ENCODE peak calls at places on chromosomes 13 and 19, in six cellular contexts. N, P, C, Q, H and O are unnamed samples. For H3K4me1, the result is how much of the 10 kb centered on the place peaks cover.

GRCh38 chr13:34967851-34968562 is 25.9 kb downstream of the NBEA start:
- DNase-seq in N (no peak), P (no peak), C (peak), Q (no peak), H (peak), O (no peak)

GRCh38 chr13:73934771-73935170 is 199.4 kb downstream of the KLF12 start:
- DNase-seq in N (no peak), P (no peak), C (no peak), Q (no peak), H (no peak), O (no peak)

GRCh38 chr13:30551194-30551593 is 66.5 kb upstream of the USPL1 start:
- DNase-seq in N (no peak), P (no peak), C (no peak), Q (no peak), H (peak), O (no peak)

GRCh38 chr13:94121686-94122085 is 357.8 kb downstream of the DCT start:
- DNase-seq in N (no peak), P (no peak), C (peak), Q (no peak), H (no peak), O (no peak)

GRCh38 chr19:11346104-11346940 is at the start of the genes CCDC159 and TMEM205:
- DNase-seq in N (peak), P (peak), C (peak), Q (peak), H (peak), O (peak)

GRCh38 chr19:16736709-16737108 is 17.1 kb downstream of the NWD1 start:
- DNase-seq in N (no peak), P (no peak), C (no peak), Q (no peak), H (no peak), O (no peak)

GRCh38 chr13:20231839-20232555 is at the start of gene GJB6:
- DNase-seq in N (no peak), P (no peak), C (no peak), Q (no peak), H (no peak), O (no peak)

GRCh38 chr13:110771194-110771593 is 57.7 kb downstream of the ING1 start:
- DNase-seq in N (no peak), P (no peak), C (no peak), Q (no peak), H (peak), O (no peak)

GRCh38 chr13:110484290-110485048 is 77.1 kb downstream of the RAB20 start:
- DNase-seq in N (no peak), P (no peak), C (no peak), Q (no peak), H (no peak), O (no peak)

GRCh38 chr19:21151460-21151859 is 9.6 kb downstream of the ZNF431 start:
- DNase-seq in N (no peak), P (no peak), C (no peak), Q (no peak), H (no peak), O (no peak)

GRCh38 chr19:56189785-56190184 is 7.8 kb downstream of the ZSCAN5B start:
- DNase-seq in N (no peak), P (no peak), C (no peak), Q (no peak), H (no peak), O (no peak)

GRCh38 chr13:35648109-35648508 is 171.6 kb upstream of the MAB21L1 start:
- DNase-seq in N (no peak), P (no peak), C (no peak), Q (no peak), H (peak), O (no peak)

DNA sequence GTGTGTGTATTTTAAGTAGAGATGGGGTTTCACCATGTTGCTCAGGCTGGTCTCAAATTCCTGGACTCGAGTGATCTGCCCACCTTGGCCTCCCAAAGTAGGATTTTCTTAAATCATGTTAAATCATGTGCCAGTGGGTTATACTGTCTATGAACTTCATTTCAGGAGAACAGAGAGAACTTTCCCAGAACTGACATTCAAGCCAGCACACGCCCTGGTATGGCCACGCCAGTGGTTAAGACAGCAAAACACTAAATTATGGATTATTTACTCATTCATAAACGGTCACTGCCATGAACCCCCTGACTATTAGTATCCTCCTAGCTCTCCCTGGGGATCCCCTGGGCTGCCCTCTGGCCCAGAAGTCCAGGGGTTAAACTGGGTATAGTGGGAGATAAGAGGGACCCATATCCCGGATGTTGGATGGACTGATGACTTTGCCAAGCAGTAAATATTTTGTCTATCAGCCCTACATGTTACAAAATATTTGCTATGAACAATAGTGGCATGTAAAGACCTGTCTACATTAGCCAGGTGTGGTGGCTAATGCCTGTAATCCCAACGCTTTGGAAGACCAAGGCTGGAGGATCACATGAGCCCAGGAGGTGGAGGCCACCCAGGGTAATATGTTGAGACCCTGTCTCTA is 16.1 kb upstream of the STRN4 start:
- DNase-seq in N (no peak), P (no peak), C (no peak), Q (no peak), H (no peak), O (no peak)
- H3K4me1 ChIP-seq in N (under half), P (under half), C (under half), Q (under half), H (under half), O (under half)

DNA sequence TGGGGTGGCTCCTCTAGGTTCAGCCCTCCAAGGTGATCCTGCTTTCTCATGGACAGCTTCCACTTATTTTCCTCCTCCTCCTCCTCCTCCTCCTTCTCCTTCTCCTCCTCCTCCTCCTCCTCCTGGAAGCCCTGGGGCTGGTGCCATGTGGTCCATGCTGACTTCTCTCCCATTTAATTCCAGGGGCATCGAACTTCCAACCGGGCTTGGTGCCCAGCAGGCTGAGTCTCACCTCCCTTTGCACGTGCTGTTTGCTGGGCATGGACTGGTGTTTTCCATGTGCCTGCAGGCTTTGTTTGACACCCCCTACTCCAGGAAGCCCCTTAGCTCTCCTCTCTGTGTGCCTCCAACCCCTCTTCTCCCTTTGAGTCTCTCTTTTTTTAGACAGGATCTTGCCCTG is 3.7 kb downstream of the MAST3 start:
- DNase-seq in N (no peak), P (no peak), C (no peak), Q (no peak), H (no peak), O (peak)
- H3K4me1 ChIP-seq in N (under half), P (under half), C (under half), Q (under half), H (under half), O (under half)

GRCh38 chr13:46170687-46171086 is 11.3 kb downstream of the LCP1 start:
- DNase-seq in N (no peak), P (no peak), C (no peak), Q (no peak), H (no peak), O (no peak)

GRCh38 chr13:46171739-46172138 is 10.2 kb downstream of the LCP1 start:
- DNase-seq in N (no peak), P (no peak), C (no peak), Q (no peak), H (no peak), O (no peak)

GRCh38 chr13:46173656-46174055 is 8.3 kb downstream of the LCP1 start:
- DNase-seq in N (no peak), P (no peak), C (no peak), Q (no peak), H (no peak), O (no peak)

GRCh38 chr13:46171223-46171622 is 10.8 kb downstream of the LCP1 start:
- DNase-seq in N (no peak), P (no peak), C (no peak), Q (no peak), H (no peak), O (no peak)

GRCh38 chr13:46172531-46172991 is 9.4 kb downstream of the LCP1 start:
- DNase-seq in N (no peak), P (no peak), C (no peak), Q (no peak), H (no peak), O (no peak)
- H3K4me1 ChIP-seq in N (under half), P (under half), C (under half), Q (under half), H (under half), O (under half)

DNA sequence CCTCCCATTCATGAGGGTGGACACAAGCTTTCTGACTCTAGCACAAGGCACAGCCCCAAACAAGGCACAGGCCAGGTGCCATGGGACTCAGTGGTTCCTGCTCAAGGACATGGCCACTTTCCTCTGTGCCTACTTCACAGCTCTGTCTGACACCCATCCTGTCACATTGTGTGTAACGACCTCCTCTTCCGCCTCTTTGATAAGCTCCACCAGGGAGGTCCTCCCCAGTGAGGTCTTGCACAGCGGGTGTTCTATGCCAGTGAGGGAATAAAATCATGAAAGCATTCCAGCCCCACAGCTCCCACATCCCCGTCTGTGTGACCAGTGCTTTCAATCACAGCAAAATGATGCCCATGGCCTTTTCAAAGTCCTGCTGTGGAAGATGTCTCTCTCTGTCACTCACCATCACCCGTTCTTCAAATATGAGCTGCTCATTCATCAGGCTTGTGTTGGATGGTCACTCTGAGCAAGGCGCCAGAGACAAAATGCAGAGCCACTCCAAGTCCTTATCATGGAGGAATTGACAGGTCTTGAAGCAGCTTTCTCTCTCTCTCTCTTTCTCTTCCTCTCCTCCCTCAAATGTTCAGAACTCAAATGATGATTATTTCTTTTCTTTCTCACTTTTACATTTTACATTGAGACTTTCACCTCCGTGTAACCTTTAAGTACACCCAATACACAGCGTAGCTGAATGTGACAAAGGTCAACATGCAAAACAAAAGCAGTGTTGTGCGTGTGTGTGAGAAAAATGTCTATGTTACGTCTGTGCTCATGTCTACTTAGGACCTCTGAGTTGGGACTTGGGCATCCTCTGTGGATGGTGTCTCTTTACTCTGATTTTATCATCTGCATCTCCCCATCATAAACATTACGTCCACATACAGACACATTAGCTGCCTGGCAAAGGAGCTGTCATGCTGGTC is 8.0 kb upstream of the SPATA13 start:
- DNase-seq in N (no peak), P (no peak), C (no peak), Q (no peak), H (no peak), O (no peak)
- H3K4me1 ChIP-seq in N (under half), P (under half), C (under half), Q (under half), H (under half), O (under half)

GRCh38 chr19:2558543-2558942 is 82.6 kb downstream of the GADD45B start:
- DNase-seq in N (no peak), P (no peak), C (no peak), Q (no peak), H (no peak), O (no peak)

GRCh38 chr19:2554856-2555255 is 78.9 kb downstream of the GADD45B start:
- DNase-seq in N (no peak), P (peak), C (peak), Q (no peak), H (peak), O (peak)

GRCh38 chr19:2557093-2557440 is 81.1 kb downstream of the GADD45B start:
- DNase-seq in N (no peak), P (no peak), C (no peak), Q (peak), H (no peak), O (no peak)

GRCh38 chr19:2555422-2556220 is 79.7 kb downstream of the GADD45B start:
- DNase-seq in N (no peak), P (peak), C (no peak), Q (no peak), H (peak), O (peak)

GRCh38 chr19:2556221-2557092 is 80.5 kb downstream of the GADD45B start:
- DNase-seq in N (no peak), P (peak), C (no peak), Q (no peak), H (no peak), O (peak)
- H3K4me1 ChIP-seq in N (under half), P (under half), C (under half), Q (under half), H (under half), O (under half)

GRCh38 chr13:23848639-23849282 is 40.4 kb downstream of the MIPEP start:
- DNase-seq in N (no peak), P (no peak), C (no peak), Q (no peak), H (no peak), O (no peak)

GRCh38 chr13:23849670-23850069 is 39.5 kb downstream of the MIPEP start:
- DNase-seq in N (no peak), P (no peak), C (no peak), Q (no peak), H (no peak), O (no peak)

GRCh38 chr13:23845309-23845708 is 43.9 kb downstream of the MIPEP start:
- DNase-seq in N (no peak), P (no peak), C (no peak), Q (no peak), H (no peak), O (no peak)

GRCh38 chr13:23848019-23848418 is 41.2 kb downstream of the MIPEP start:
- DNase-seq in N (no peak), P (no peak), C (no peak), Q (no peak), H (no peak), O (no peak)

GRCh38 chr13:23847545-23847944 is 41.7 kb downstream of the MIPEP start:
- DNase-seq in N (no peak), P (no peak), C (no peak), Q (no peak), H (no peak), O (no peak)
- H3K4me1 ChIP-seq in N (under half), P (under half), C (under half), Q (under half), H (under half), O (under half)

GRCh38 chr19:46355234-46355990 is 8.5 kb downstream of the PPP5C start:
- DNase-seq in N (no peak), P (peak), C (no peak), Q (no peak), H (no peak), O (peak)
- H3K4me1 ChIP-seq in N (under half), P (under half), C (under half), Q (under half), H (under half), O (half or more)

GRCh38 chr19:4375620-4376228 is 24.6 kb downstream of the SH3GL1 start:
- DNase-seq in N (no peak), P (peak), C (peak), Q (no peak), H (peak), O (no peak)

GRCh38 chr19:4375164-4375619 is 25.2 kb downstream of the SH3GL1 start:
- DNase-seq in N (no peak), P (peak), C (no peak), Q (peak), H (no peak), O (no peak)

GRCh38 chr19:4373601-4374441 is 26.5 kb downstream of the SH3GL1 start:
- DNase-seq in N (no peak), P (peak), C (no peak), Q (no peak), H (no peak), O (peak)

GRCh38 chr19:4372630-4373367 is 27.5 kb downstream of the SH3GL1 start:
- DNase-seq in N (no peak), P (no peak), C (no peak), Q (no peak), H (no peak), O (no peak)

DNA sequence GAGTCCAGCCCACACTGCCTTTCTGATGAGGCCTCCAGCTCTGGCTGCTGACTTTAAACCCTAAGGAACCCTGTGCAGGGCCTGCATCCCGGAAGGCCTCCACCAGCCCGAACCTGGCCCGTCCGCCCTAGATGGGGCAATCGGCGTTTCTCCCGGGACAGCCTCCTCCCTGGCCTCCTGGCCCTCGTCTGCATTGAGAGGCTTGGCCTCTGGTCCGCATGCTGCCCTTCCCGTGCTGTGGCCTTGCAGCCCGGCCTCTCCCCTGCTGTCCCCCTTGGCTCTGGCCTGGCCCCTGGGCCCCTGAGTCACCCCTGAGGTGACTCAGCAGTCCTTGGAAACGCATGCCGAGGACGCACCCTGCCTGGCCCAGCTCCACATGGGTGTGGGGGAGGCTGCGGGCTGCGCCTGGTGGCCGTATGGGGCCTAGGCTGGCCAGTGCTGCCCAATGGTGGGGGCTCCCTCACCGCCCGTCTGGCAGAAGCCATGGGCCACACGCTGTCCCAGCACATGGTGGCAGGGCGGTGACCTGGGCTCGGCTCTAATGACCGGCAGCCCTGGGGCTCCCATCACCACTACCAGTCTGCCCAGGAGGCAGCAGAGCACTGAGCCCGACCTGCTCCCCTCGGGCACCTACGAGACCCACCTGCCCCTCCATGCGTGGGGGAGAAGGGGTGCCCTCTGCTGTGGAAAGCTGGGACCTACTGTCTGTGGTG is 25.7 kb downstream of the SH3GL1 start:
- DNase-seq in N (no peak), P (peak), C (peak), Q (peak), H (peak), O (no peak)
- H3K4me1 ChIP-seq in N (half or more), P (under half), C (half or more), Q (half or more), H (under half), O (under half)

DNA sequence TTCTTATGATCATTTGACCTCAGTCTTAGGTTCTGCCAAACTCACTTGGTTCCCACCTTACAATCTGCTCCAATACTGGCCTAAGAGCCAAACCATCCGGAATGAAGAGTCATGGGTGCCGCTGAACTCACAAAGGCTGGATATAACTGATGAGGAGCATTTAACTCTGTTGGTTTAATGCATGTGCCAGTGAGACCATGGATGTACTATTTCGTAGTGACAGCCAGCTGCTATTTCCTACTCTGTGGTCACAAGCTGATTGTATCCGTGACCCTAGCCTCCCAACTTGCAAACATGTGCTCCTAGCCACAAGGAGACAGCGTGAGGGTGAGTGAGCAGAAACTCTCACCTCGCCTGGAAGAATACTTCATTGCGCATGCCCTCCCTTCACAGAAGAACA is 67.0 kb upstream of the RAP2A start:
- DNase-seq in N (no peak), P (no peak), C (peak), Q (no peak), H (no peak), O (no peak)
- H3K4me1 ChIP-seq in N (under half), P (under half), C (under half), Q (under half), H (under half), O (under half)